ENCODE peak calls at places on chromosomes 2 and 18, in ten cellular contexts. One of them, this sample, is unnamed.

GRCh38 chr2:168192143-168192785 is 55.1 kb downstream of the STK39 start:
- DNase-seq in T47D: no peak
- DNase-seq in NB4: no peak
- DNase-seq in NCI-H1092: no peak
- DNase-seq in SK-MEL-5: no peak
- DNase-seq in NCI-H1930: no peak
- DNase-seq in WTC11: no peak
- DNase-seq in CD8-positive, alpha-beta T cell: no peak
- DNase-seq in EH: no peak
- DNase-seq in stimulated activated naive CD4-positive, alpha-beta T cell treated with Interleukin-2 at 50 U/mL for 16 hours: no peak
- DNase-seq in this sample: no peak

GRCh38 chr2:132943829-132944228 is 273.8 kb upstream of the LYPD1 start:
- DNase-seq in T47D: no peak
- DNase-seq in NB4: no peak
- DNase-seq in NCI-H1092: no peak
- DNase-seq in SK-MEL-5: no peak
- DNase-seq in NCI-H1930: no peak
- DNase-seq in WTC11: no peak
- DNase-seq in CD8-positive, alpha-beta T cell: no peak
- DNase-seq in EH: peak; percentile 52
- DNase-seq in stimulated activated naive CD4-positive, alpha-beta T cell treated with Interleukin-2 at 50 U/mL for 16 hours: no peak
- DNase-seq in this sample: no peak

GRCh38 chr2:8572712-8573233 is 109.1 kb upstream of the ID2 start:
- DNase-seq in T47D: no peak
- DNase-seq in NB4: no peak
- DNase-seq in NCI-H1092: no peak
- DNase-seq in SK-MEL-5: no peak
- DNase-seq in NCI-H1930: no peak
- DNase-seq in WTC11: no peak
- DNase-seq in CD8-positive, alpha-beta T cell: no peak
- DNase-seq in EH: no peak
- DNase-seq in stimulated activated naive CD4-positive, alpha-beta T cell treated with Interleukin-2 at 50 U/mL for 16 hours: no peak
- DNase-seq in this sample: peak; percentile 58

GRCh38 chr2:99635710-99636431 is 146.1 kb upstream of the REV1 start:
- DNase-seq in T47D: no peak
- DNase-seq in NB4: no peak
- DNase-seq in NCI-H1092: no peak
- DNase-seq in SK-MEL-5: no peak
- DNase-seq in NCI-H1930: no peak
- DNase-seq in WTC11: no peak
- DNase-seq in CD8-positive, alpha-beta T cell: no peak
- DNase-seq in EH: no peak
- DNase-seq in stimulated activated naive CD4-positive, alpha-beta T cell treated with Interleukin-2 at 50 U/mL for 16 hours: no peak
- DNase-seq in this sample: no peak

GRCh38 chr18:56593906-56594305 is 44.5 kb downstream of the TXNL1 start:
- DNase-seq in T47D: no peak
- DNase-seq in NB4: no peak
- DNase-seq in NCI-H1092: no peak
- DNase-seq in SK-MEL-5: no peak
- DNase-seq in NCI-H1930: no peak
- DNase-seq in WTC11: no peak
- DNase-seq in CD8-positive, alpha-beta T cell: no peak
- DNase-seq in EH: peak; percentile 56
- DNase-seq in stimulated activated naive CD4-positive, alpha-beta T cell treated with Interleukin-2 at 50 U/mL for 16 hours: no peak
- DNase-seq in this sample: no peak

GRCh38 chr18:75097491-75098225 is 111.3 kb downstream of the PTGR3 start:
- DNase-seq in T47D: no peak
- DNase-seq in NB4: no peak
- DNase-seq in NCI-H1092: no peak
- DNase-seq in SK-MEL-5: no peak
- DNase-seq in NCI-H1930: no peak
- DNase-seq in WTC11: no peak
- DNase-seq in CD8-positive, alpha-beta T cell: no peak
- DNase-seq in EH: no peak
- DNase-seq in stimulated activated naive CD4-positive, alpha-beta T cell treated with Interleukin-2 at 50 U/mL for 16 hours: no peak
- DNase-seq in this sample: no peak

GRCh38 chr18:56803076-56803475 is 151.9 kb downstream of the WDR7 start:
- DNase-seq in T47D: no peak
- DNase-seq in NB4: no peak
- DNase-seq in NCI-H1092: no peak
- DNase-seq in SK-MEL-5: no peak
- DNase-seq in NCI-H1930: no peak
- DNase-seq in WTC11: no peak
- DNase-seq in CD8-positive, alpha-beta T cell: no peak
- DNase-seq in EH: no peak
- DNase-seq in stimulated activated naive CD4-positive, alpha-beta T cell treated with Interleukin-2 at 50 U/mL for 16 hours: no peak
- DNase-seq in this sample: no peak

GRCh38 chr2:16319425-16320245 is 346.0 kb downstream of the CYRIA start:
- DNase-seq in T47D: no peak
- DNase-seq in NB4: no peak
- DNase-seq in NCI-H1092: no peak
- DNase-seq in SK-MEL-5: no peak
- DNase-seq in NCI-H1930: no peak
- DNase-seq in WTC11: no peak
- DNase-seq in CD8-positive, alpha-beta T cell: no peak
- DNase-seq in EH: no peak
- DNase-seq in stimulated activated naive CD4-positive, alpha-beta T cell treated with Interleukin-2 at 50 U/mL for 16 hours: no peak
- DNase-seq in this sample: no peak

GRCh38 chr2:238220892-238221521 is 17.5 kb upstream of the ILKAP start:
- DNase-seq in T47D: no peak
- DNase-seq in NB4: no peak
- DNase-seq in NCI-H1092: no peak
- DNase-seq in SK-MEL-5: no peak
- DNase-seq in NCI-H1930: no peak
- DNase-seq in WTC11: no peak
- DNase-seq in CD8-positive, alpha-beta T cell: no peak
- DNase-seq in EH: peak; percentile 76
- DNase-seq in stimulated activated naive CD4-positive, alpha-beta T cell treated with Interleukin-2 at 50 U/mL for 16 hours: no peak
- DNase-seq in this sample: no peak

GRCh38 chr2:22449676-22450075 is 935.3 kb upstream of the KLHL29 start:
- DNase-seq in T47D: no peak
- DNase-seq in NB4: no peak
- DNase-seq in NCI-H1092: no peak
- DNase-seq in SK-MEL-5: peak; percentile 70
- DNase-seq in NCI-H1930: no peak
- DNase-seq in WTC11: no peak
- DNase-seq in CD8-positive, alpha-beta T cell: no peak
- DNase-seq in EH: no peak
- DNase-seq in stimulated activated naive CD4-positive, alpha-beta T cell treated with Interleukin-2 at 50 U/mL for 16 hours: no peak
- DNase-seq in this sample: no peak

GRCh38 chr2:183078163-183078466 is 432 bp upstream of the DUSP19 start:
- DNase-seq in T47D: no peak
- DNase-seq in NB4: no peak
- DNase-seq in NCI-H1092: no peak
- DNase-seq in SK-MEL-5: no peak
- DNase-seq in NCI-H1930: peak; percentile 72
- DNase-seq in WTC11: no peak
- DNase-seq in CD8-positive, alpha-beta T cell: no peak
- DNase-seq in EH: no peak
- DNase-seq in stimulated activated naive CD4-positive, alpha-beta T cell treated with Interleukin-2 at 50 U/mL for 16 hours: no peak
- DNase-seq in this sample: no peak

GRCh38 chr2:219417374-219417773 is 803 bp upstream of the DES start:
- DNase-seq in T47D: no peak
- DNase-seq in NB4: peak; percentile 45
- DNase-seq in NCI-H1092: no peak
- DNase-seq in SK-MEL-5: no peak
- DNase-seq in NCI-H1930: no peak
- DNase-seq in WTC11: no peak
- DNase-seq in CD8-positive, alpha-beta T cell: no peak
- DNase-seq in EH: no peak
- DNase-seq in stimulated activated naive CD4-positive, alpha-beta T cell treated with Interleukin-2 at 50 U/mL for 16 hours: peak; percentile 7
- DNase-seq in this sample: no peak

GRCh38 chr2:112020561-112020960 is 34.5 kb upstream of the TMEM87B start:
- DNase-seq in T47D: no peak
- DNase-seq in NB4: no peak
- DNase-seq in NCI-H1092: no peak
- DNase-seq in SK-MEL-5: peak; percentile 51
- DNase-seq in NCI-H1930: no peak
- DNase-seq in WTC11: peak; percentile 36
- DNase-seq in CD8-positive, alpha-beta T cell: no peak
- DNase-seq in EH: no peak
- DNase-seq in stimulated activated naive CD4-positive, alpha-beta T cell treated with Interleukin-2 at 50 U/mL for 16 hours: no peak
- DNase-seq in this sample: no peak